ENCODE peak calls at places on chromosomes 7 and 10, in five cellular contexts. One of them, this sample, is unnamed.

GRCh38 chr10:132334883-132335188 is 2.8 kb downstream of the LRRC27 start:
- DNase-seq in NCI-H2081 treated with DMSO at 0.1 percent for 48 hours: no peak
- DNase-seq in CD8-positive, alpha-beta T cell: no peak
- DNase-seq in pulmonary artery endothelial cell: no peak
- DNase-seq in DMS 273 treated with DMSO at 0.1 percent for 48 hours: no peak
- DNase-seq in this sample: no peak

GRCh38 chr7:102170417-102170970 is 116.2 kb upstream of the SH2B2 start:
- DNase-seq in NCI-H2081 treated with DMSO at 0.1 percent for 48 hours: no peak
- DNase-seq in CD8-positive, alpha-beta T cell: no peak
- DNase-seq in pulmonary artery endothelial cell: no peak
- DNase-seq in DMS 273 treated with DMSO at 0.1 percent for 48 hours: no peak
- DNase-seq in this sample: peak

GRCh38 chr10:131355116-131355515 is 43.6 kb upstream of the TCERG1L start:
- DNase-seq in NCI-H2081 treated with DMSO at 0.1 percent for 48 hours: no peak
- DNase-seq in CD8-positive, alpha-beta T cell: no peak
- DNase-seq in pulmonary artery endothelial cell: no peak
- DNase-seq in DMS 273 treated with DMSO at 0.1 percent for 48 hours: no peak
- DNase-seq in this sample: no peak

GRCh38 chr10:21402606-21403083 is 122.8 kb downstream of the SKIDA1 start:
- DNase-seq in NCI-H2081 treated with DMSO at 0.1 percent for 48 hours: no peak
- DNase-seq in CD8-positive, alpha-beta T cell: no peak
- DNase-seq in pulmonary artery endothelial cell: no peak
- DNase-seq in DMS 273 treated with DMSO at 0.1 percent for 48 hours: no peak
- DNase-seq in this sample: no peak

GRCh38 chr7:34823650-34824258 is 165.7 kb downstream of the NPSR1 start:
- DNase-seq in NCI-H2081 treated with DMSO at 0.1 percent for 48 hours: no peak
- DNase-seq in CD8-positive, alpha-beta T cell: peak
- DNase-seq in pulmonary artery endothelial cell: peak
- DNase-seq in DMS 273 treated with DMSO at 0.1 percent for 48 hours: peak
- DNase-seq in this sample: peak

GRCh38 chr7:102463841-102464576 is 654 bp downstream of the ALKBH4 start:
- DNase-seq in NCI-H2081 treated with DMSO at 0.1 percent for 48 hours: no peak
- DNase-seq in CD8-positive, alpha-beta T cell: no peak
- DNase-seq in pulmonary artery endothelial cell: no peak
- DNase-seq in DMS 273 treated with DMSO at 0.1 percent for 48 hours: no peak
- DNase-seq in this sample: no peak

GRCh38 chr10:97234403-97234802 is 48.6 kb upstream of the SLIT1 start:
- DNase-seq in NCI-H2081 treated with DMSO at 0.1 percent for 48 hours: peak
- DNase-seq in CD8-positive, alpha-beta T cell: no peak
- DNase-seq in pulmonary artery endothelial cell: no peak
- DNase-seq in DMS 273 treated with DMSO at 0.1 percent for 48 hours: no peak
- DNase-seq in this sample: peak

GRCh38 chr10:6977641-6978627 is 397.9 kb upstream of the PRKCQ start:
- DNase-seq in NCI-H2081 treated with DMSO at 0.1 percent for 48 hours: no peak
- DNase-seq in CD8-positive, alpha-beta T cell: no peak
- DNase-seq in pulmonary artery endothelial cell: no peak
- DNase-seq in DMS 273 treated with DMSO at 0.1 percent for 48 hours: no peak
- DNase-seq in this sample: peak

GRCh38 chr7:5063698-5064097 is 18.0 kb downstream of the RBAK start:
- DNase-seq in NCI-H2081 treated with DMSO at 0.1 percent for 48 hours: no peak
- DNase-seq in CD8-positive, alpha-beta T cell: no peak
- DNase-seq in pulmonary artery endothelial cell: no peak
- DNase-seq in DMS 273 treated with DMSO at 0.1 percent for 48 hours: no peak
- DNase-seq in this sample: no peak

GRCh38 chr7:159096736-159097581 is 47.7 kb downstream of the VIPR2 start:
- DNase-seq in NCI-H2081 treated with DMSO at 0.1 percent for 48 hours: no peak
- DNase-seq in CD8-positive, alpha-beta T cell: no peak
- DNase-seq in pulmonary artery endothelial cell: no peak
- DNase-seq in DMS 273 treated with DMSO at 0.1 percent for 48 hours: no peak
- DNase-seq in this sample: no peak

GRCh38 chr10:100562806-100563293 is 27.1 kb downstream of the HIF1AN start:
- DNase-seq in NCI-H2081 treated with DMSO at 0.1 percent for 48 hours: no peak
- DNase-seq in CD8-positive, alpha-beta T cell: no peak
- DNase-seq in pulmonary artery endothelial cell: no peak
- DNase-seq in DMS 273 treated with DMSO at 0.1 percent for 48 hours: no peak
- DNase-seq in this sample: peak

This sample was measured in GM23338.